ENCODE peak calls at places on chromosomes 12 and 14, in five cellular contexts. K is thyroid gland, E is HCT116, I is heart left ventricle, M is Peyer's patch. L is an unnamed sample.

GRCh38 chr12:131055093-131055465 is 101.4 kb downstream of the ADGRD1 start:
- DNase-seq in K (no peak), E (no peak), I (no peak), M (no peak), L (no peak)

GRCh38 chr12:31363416-31363809 is 37.5 kb upstream of the SINHCAF start:
- DNase-seq in K (no peak), E (no peak), I (no peak), M (no peak), L (peak)

GRCh38 chr12:72872986-72873385 is 600.8 kb downstream of the TRHDE start:
- DNase-seq in K (no peak), E (no peak), I (no peak), M (no peak), L (no peak)

GRCh38 chr12:96049096-96049495 is 13.7 kb upstream of the LTA4H start:
- DNase-seq in K (no peak), E (no peak), I (no peak), M (no peak), L (no peak)

GRCh38 chr12:45192041-45192695 is 23.7 kb upstream of the ANO6 start:
- DNase-seq in K (no peak), E (peak), I (no peak), M (no peak), L (peak)

GRCh38 chr12:106145539-106146447 is 7.0 kb upstream of the NUAK1 start:
- DNase-seq in K (peak), E (no peak), I (peak), M (no peak), L (no peak)

GRCh38 chr12:111437816-111438454 is 32.2 kb downstream of the SH2B3 start:
- DNase-seq in K (no peak), E (no peak), I (peak), M (peak), L (peak)

GRCh38 chr12:28869197-28869596 is 279.9 kb upstream of the FAR2 start:
- DNase-seq in K (no peak), E (no peak), I (no peak), M (no peak), L (no peak)

GRCh38 chr14:41873379-41874034 is 266.8 kb downstream of the LRFN5 start:
- DNase-seq in K (no peak), E (no peak), I (no peak), M (no peak), L (no peak)

GRCh38 chr12:106010746-106011145 is 128.0 kb downstream of the NUAK1 start:
- DNase-seq in K (no peak), E (no peak), I (no peak), M (no peak), L (no peak)

GRCh38 chr12:26124491-26125450 is at the start of gene BHLHE41:
- DNase-seq in K (peak), E (no peak), I (peak), M (peak), L (peak)

GRCh38 chr12:21751517-21751916 is 23.0 kb downstream of the KCNJ8 start:
- DNase-seq in K (no peak), E (no peak), I (no peak), M (no peak), L (no peak)

GRCh38 chr12:94305293-94305957 is 154.2 kb downstream of the CEP83 start:
- DNase-seq in K (no peak), E (no peak), I (no peak), M (no peak), L (no peak)

GRCh38 chr14:76929927-76930326 is 98.6 kb downstream of the IRF2BPL start:
- DNase-seq in K (no peak), E (no peak), I (peak), M (peak), L (peak)

GRCh38 chr14:31261859-31262739 is 54.5 kb upstream of the HECTD1 start:
- DNase-seq in K (peak), E (no peak), I (peak), M (no peak), L (peak)

GRCh38 chr12:94714378-94714777 is 64.0 kb upstream of the TMCC3 start:
- DNase-seq in K (no peak), E (no peak), I (no peak), M (no peak), L (no peak)

GRCh38 chr12:116436561-116437249 is 122.5 kb upstream of the MAP1LC3B2 start:
- DNase-seq in K (no peak), E (no peak), I (no peak), M (no peak), L (no peak)

GRCh38 chr12:120544691-120545090 is 10.5 kb downstream of the RNF10 start:
- DNase-seq in K (no peak), E (no peak), I (no peak), M (no peak), L (no peak)

GRCh38 chr12:32843528-32844095 is 53.0 kb downstream of the PKP2 start:
- DNase-seq in K (no peak), E (no peak), I (no peak), M (no peak), L (peak)

GRCh38 chr14:72480465-72481243 is 413.2 kb downstream of the DPF3 start:
- DNase-seq in K (peak), E (no peak), I (no peak), M (no peak), L (peak)

GRCh38 chr12:112381421-112381897 is 772 bp downstream of the HECTD4 start:
- DNase-seq in K (peak), E (no peak), I (no peak), M (peak), L (peak)

GRCh38 chr14:96681826-96682225 is 115.4 kb upstream of the VRK1 start:
- DNase-seq in K (no peak), E (no peak), I (no peak), M (no peak), L (no peak)

GRCh38 chr12:76757694-76758093 is 6.2 kb upstream of the ZDHHC17 start:
- DNase-seq in K (no peak), E (no peak), I (no peak), M (no peak), L (no peak)

GRCh38 chr14:37197421-37198272 is at the start of gene MIPOL1:
- DNase-seq in K (peak), E (peak), I (peak), M (no peak), L (no peak)

DNA sequence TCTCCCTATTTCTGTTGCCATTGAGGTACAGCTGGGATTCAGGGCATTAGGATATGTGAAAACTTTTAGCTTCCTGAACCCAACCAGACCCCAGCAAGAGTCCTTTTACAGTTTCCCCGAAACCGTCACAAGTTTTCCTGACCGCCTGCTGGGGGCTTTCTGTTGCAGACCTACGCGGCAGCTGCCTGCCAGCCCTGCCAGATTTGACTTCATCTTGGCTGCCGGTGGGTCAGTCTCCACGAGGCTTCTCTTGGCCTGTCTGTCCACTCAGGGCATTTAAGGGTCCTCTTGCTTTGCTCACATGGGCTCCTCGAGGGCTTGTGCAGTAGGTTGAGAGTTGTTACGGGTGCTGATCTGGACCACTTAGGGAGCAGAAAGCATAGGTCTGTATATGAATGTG is 17.2 kb downstream of the ETV6 start:
- DNase-seq in K (peak), E (no peak), I (no peak), M (no peak), L (no peak)
- TF ChIP-seq POLR2A in K (no peak), E (no peak), I (no peak), M (no peak), L (no peak)

GRCh38 chr12:125053821-125054220 is 11.4 kb upstream of the AACS start:
- DNase-seq in K (no peak), E (no peak), I (no peak), M (no peak), L (no peak)

GRCh38 chr12:125061229-125061628 is 4.0 kb upstream of the AACS start:
- DNase-seq in K (no peak), E (no peak), I (no peak), M (no peak), L (no peak)

GRCh38 chr12:125055591-125055990 is 9.6 kb upstream of the AACS start:
- DNase-seq in K (no peak), E (no peak), I (no peak), M (no peak), L (no peak)

GRCh38 chr12:125056306-125056705 is 8.9 kb upstream of the AACS start:
- DNase-seq in K (no peak), E (no peak), I (no peak), M (no peak), L (no peak)

GRCh38 chr12:125057708-125058107 is 7.5 kb upstream of the AACS start:
- DNase-seq in K (no peak), E (no peak), I (no peak), M (no peak), L (no peak)
- H3K4me3 ChIP-seq in K (no peak), E (no peak), I (no peak), M (no peak), L (no peak)

DNA sequence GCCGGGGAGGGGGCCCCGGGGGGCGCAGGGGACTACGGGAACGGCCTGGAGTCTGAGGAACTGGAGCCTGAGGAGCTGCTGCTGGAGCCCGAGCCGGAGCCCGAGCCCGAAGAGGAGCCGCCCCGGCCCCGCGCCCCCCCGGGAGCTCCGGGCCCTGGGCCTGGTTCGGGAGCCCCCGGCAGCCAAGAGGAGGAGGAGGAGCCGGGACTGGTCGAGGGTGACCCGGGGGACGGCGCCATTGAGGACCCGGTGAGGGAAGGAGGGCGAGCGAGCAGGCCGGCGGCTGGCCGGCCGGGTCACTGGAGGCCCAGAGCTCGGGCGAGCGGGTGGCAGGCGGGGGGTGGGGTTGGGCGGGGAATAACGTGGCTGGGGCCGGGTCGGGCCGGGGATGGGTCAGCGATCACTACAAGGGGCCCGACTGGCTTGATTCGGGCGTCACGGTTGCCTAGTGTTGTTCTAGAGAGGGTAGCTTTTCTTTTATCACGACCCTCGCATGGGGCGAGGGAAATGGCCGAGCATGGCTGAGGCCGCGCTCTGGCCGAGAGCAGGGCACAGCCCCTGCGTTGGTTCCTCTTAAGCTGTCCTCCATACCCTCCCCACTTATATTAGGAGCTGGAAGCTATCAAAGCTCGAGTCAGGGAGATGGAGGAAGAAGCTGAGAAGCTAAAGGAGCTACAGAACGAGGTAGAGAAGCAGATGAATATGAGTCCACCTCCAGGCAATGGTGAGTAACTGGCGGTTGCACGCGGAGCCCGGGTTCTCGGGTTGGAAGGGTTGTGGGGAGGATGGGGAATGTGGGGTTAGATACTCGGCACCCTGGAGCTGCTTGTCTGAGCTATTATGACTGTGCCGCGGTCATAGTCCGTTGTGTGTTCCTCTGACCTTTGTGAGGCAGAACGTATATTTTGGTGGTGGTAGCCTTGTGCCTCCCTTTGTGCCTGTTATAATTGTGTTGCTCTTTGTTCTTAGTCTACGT is 603 bp downstream of the PABPN1 start:
- DNase-seq in K (no peak), E (no peak), I (peak), M (peak), L (peak)
- TF ChIP-seq POLR2A in K (no peak), E (no peak), I (no peak), M (peak), L (no peak)

DNA sequence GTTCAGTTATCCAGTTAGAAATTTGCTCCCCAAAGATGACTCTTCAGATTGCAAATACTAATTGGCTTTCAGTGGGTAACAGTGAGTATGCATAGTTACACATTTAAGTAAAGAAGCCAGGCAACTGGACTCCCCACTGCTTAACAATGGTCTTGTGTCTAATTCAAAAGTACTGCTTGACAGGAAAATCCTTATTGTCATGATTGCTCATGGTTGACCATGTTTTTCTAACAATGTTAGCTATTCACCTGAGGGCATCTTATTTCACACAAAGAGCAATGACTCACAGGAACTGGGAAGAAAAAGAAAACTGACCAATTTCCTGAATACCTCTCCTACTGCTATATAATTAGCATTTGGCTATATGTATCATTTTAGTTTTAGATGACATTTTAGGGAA is 33.7 kb upstream of the ALG10B start:
- DNase-seq in K (no peak), E (peak), I (no peak), M (no peak), L (no peak)
- H3K4me3 ChIP-seq in K (no peak), E (no peak), I (no peak), M (no peak), L (no peak)

DNA sequence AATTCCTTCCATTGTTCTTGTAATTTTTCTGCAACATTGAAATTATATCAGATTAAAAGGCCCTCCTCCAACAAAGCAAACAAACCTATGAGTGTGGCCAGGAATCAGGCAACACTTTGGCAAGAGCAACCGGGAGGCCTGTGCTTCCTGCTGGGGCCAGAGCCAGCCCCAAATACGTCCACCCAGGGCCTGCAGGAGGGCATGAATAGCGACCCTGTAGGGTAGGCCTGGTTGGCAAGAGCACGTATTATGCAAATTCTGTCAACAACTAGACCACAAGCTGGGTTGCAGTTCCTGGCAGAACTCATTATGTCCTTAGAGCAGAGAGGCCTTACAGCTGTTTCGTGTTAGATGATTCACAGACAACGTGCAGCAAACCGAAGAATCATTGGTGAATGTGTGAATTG is 26.9 kb upstream of the LGALS3 start:
- DNase-seq in K (peak), E (no peak), I (peak), M (peak), L (peak)
- TF ChIP-seq POLR2A in K (peak), E (no peak), I (no peak), M (peak), L (peak)

GRCh38 chr12:1529228-1529861 is 65.0 kb downstream of the FBXL14 start:
- DNase-seq in K (no peak), E (no peak), I (no peak), M (no peak), L (no peak)
- H3K4me3 ChIP-seq in K (peak), E (no peak), I (peak), M (peak), L (no peak)

DNA sequence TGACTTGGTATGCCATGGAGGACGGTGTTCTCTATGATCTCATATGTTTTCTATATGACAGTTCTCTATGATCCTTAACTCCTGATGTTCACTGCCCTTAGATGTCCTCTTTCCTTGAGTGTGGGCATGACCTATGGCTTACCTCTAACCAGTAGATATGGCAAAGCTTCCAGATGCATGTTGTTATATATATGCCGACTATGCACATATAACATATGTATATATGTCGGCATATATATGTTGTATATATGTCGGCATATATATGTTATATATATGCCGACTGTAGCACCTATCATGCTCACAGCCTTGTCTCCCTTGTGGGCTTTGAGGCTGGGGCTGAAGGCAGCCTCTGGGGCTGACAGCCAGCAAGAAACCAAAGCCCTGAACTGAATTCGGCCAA is 106.0 kb downstream of the GRIP1 start:
- DNase-seq in K (no peak), E (no peak), I (no peak), M (no peak), L (no peak)
- TF ChIP-seq POLR2A in K (no peak), E (no peak), I (no peak), M (no peak), L (no peak)

DNA sequence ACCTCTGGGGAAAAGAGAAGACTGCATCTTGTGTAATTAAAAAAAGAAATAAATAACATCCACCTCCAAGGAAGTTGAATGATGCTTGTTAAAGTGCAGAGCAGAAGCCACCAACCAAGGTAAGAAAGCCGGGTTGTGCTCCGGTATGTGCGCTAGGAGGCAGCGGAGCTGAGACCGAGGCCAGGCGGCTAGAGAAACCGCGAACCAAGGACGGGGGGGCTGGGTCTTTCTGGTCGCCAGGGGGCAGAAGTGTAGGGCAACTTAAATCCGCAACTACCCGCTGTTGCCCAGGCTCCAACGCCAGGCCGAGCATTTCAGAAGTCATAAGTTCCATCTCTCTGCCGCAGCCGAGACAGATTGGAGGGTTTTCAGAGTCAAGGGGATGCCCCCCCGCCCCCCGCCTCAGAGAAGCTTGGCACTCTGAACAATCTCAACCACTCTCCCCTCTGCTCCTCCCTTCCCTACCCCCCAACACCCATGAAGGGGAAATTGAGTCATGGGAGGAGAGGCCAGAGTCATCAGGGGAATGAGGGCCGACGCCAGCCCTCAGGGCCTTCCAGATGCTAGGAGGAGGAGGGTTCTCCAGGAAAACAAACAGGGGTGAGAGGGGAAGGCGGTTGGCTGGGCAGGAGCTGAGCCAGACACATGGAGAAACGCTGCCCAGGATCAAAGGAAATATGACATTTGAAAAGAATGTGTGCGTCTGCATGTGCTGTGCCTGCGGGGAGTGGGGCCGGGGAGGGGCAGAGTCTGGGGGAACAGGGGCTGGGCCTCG is 2.2 kb upstream of the NFATC4 start:
- DNase-seq in K (peak), E (peak), I (peak), M (peak), L (peak)
- H3K4me3 ChIP-seq in K (peak), E (peak), I (peak), M (peak), L (peak)

DNA sequence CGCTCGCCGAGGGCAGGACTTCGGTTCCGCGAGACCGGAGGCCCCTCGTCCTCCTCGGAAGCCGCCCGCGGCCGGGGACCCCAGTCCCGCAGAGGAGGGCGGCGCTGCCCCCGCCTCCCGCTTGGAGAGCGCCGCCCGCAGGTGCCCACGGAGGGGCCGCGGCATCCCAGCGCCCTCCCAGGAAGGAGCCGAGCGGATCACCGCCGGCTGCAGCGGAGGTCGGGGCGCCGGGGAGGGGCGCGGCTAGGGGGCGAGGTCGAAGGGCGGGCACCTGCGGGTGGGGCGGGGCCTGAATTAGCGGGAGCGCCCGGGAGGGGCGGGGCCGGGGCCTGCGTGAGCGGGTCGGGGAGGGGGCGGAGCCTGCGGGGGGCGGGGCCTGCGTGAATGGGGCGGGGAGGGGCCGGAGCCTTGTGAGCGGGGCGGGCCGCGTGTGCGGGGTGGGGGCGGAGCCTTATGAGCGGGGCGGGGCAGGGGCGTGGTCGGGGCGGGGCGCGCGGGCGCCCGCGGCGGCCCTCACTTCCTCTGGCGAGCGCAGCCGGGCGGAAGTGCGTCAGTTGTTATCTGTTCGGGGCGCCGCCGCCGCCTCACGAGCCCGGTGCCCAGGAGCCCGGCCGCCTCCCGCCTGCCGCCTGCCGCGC is at the start of gene FBRSL1:
- DNase-seq in K (peak), E (peak), I (peak), M (peak), L (peak)
- TF ChIP-seq POLR2A in K (peak), E (no peak), I (no peak), M (peak), L (peak)

L was measured in NB4.